ENCODE peak calls at places on chromosomes 13 and 19, in nine cellular contexts. B is amniotic stem cell; U is cardiac muscle cell; E is stimulated activated CD4-positive, alpha-beta T cell treated with anti-CD3 and anti-CD28 coated beads, Interleukin-4, amount 100 ng/mL, for 48 hours; W is T-helper 17 cell; Q is HFF-Myc; V is NCI-H345; Z is fibroblast of the aortic adventitia; X is right lobe of liver. O is an unnamed sample.

GRCh38 chr13:46675016-46675415 is 121.9 kb downstream of the ESD start:
- DNase-seq in U (no peak), W (no peak), E (no peak), X (no peak), V (peak; percentile 48), Z (no peak), Q (no peak), B (no peak), O (peak; percentile 80)

GRCh38 chr13:48302920-48303330 is 626 bp upstream of the RB1 start:
- DNase-seq in B (no peak), W (no peak), U (no peak), Z (peak; percentile 62), X (no peak), E (no peak), Q (no peak), V (peak; percentile 19), O (no peak)

GRCh38 chr13:35771898-35772297 is 295.4 kb upstream of the MAB21L1 start:
- DNase-seq in X (no peak), U (no peak), Q (peak; percentile 17), B (peak; percentile 83), E (no peak), W (no peak), Z (peak; percentile 73), V (no peak), O (no peak)

GRCh38 chr13:51590966-51591627 is 6.8 kb downstream of the WDFY2 start:
- DNase-seq in W (no peak), X (no peak), B (peak; percentile 65), V (no peak), U (peak; percentile 52), E (no peak), Z (peak; percentile 93), Q (peak; percentile 92), O (peak; percentile 30)

GRCh38 chr13:110462091-110462490 is 99.4 kb downstream of the RAB20 start:
- DNase-seq in Q (no peak), U (no peak), V (no peak), E (no peak), X (no peak), W (no peak), Z (no peak), B (no peak), O (no peak)

GRCh38 chr19:35054626-35055025 is 13.1 kb downstream of the HPN start:
- DNase-seq in W (no peak), Z (no peak), U (no peak), V (no peak), E (no peak), Q (no peak), X (no peak), B (no peak), O (no peak)

GRCh38 chr13:113545455-113545930 is 39.1 kb upstream of the TFDP1 start:
- DNase-seq in E (no peak), Q (peak; percentile 11), U (no peak), X (no peak), W (no peak), Z (peak; percentile 50), B (no peak), V (no peak), O (peak; percentile 85)

GRCh38 chr13:72290962-72291681 is 424.1 kb upstream of the DACH1 start:
- DNase-seq in U (no peak), Q (no peak), E (no peak), X (no peak), B (no peak), V (no peak), Z (peak; percentile 1), W (no peak), O (no peak)

GRCh38 chr13:44312898-44313551 is 60.6 kb upstream of the SERP2 start:
- DNase-seq in Z (peak; percentile 91), W (no peak), Q (peak; percentile 75), E (no peak), B (peak; percentile 38), X (no peak), U (no peak), V (no peak), O (peak; percentile 7)

GRCh38 chr13:101140087-101140770 is 276.1 kb downstream of the NALCN start:
- DNase-seq in V (no peak), U (no peak), Z (no peak), E (no peak), W (no peak), Q (no peak), X (no peak), B (no peak), O (no peak)

GRCh38 chr13:26895081-26895807 is 134.7 kb upstream of the GPR12 start:
- DNase-seq in U (no peak), E (no peak), B (no peak), W (no peak), X (no peak), V (no peak), Q (no peak), Z (no peak), O (no peak)

GRCh38 chr13:42985312-42986175 is 6.5 kb downstream of the EPSTI1 start:
- DNase-seq in Q (no peak), V (no peak), E (no peak), B (no peak), X (peak; percentile 59), Z (peak; percentile 83), W (no peak), U (no peak), O (peak; percentile 65)

GRCh38 chr19:54178581-54179261 is 5.8 kb upstream of the TMC4 start:
- DNase-seq in U (peak; percentile 53), V (peak; percentile 23), Z (no peak), Q (no peak), X (no peak), B (no peak), W (no peak), E (no peak), O (peak; percentile 87)

GRCh38 chr19:17684256-17684655 is 3.9 kb downstream of the UNC13A start:
- DNase-seq in X (no peak), E (no peak), U (no peak), B (no peak), W (no peak), Z (no peak), Q (no peak), V (no peak), O (no peak)

GRCh38 chr19:6056801-6057650 is 53.3 kb downstream of the RFX2 start:
- DNase-seq in X (peak; percentile 65), Q (peak; percentile 82), Z (peak; percentile 97), E (no peak), W (no peak), B (peak; percentile 94), U (no peak), V (peak; percentile 53), O (peak; percentile 71)

GRCh38 chr13:33205804-33206221 is 79.7 kb downstream of the STARD13 start:
- DNase-seq in Q (no peak), Z (no peak), E (no peak), V (no peak), U (no peak), W (no peak), B (no peak), X (no peak), O (peak; percentile 40)

GRCh38 chr19:10104665-10105221 is 1.4 kb upstream of the PPAN start:
- DNase-seq in X (no peak), B (no peak), E (peak; percentile 69), V (no peak), Z (no peak), W (peak; percentile 56), Q (no peak), U (no peak), O (no peak)

GRCh38 chr13:23980160-23980551 is 82.9 kb upstream of the C1QTNF9B start:
- DNase-seq in X (peak; percentile 83), Q (no peak), Z (peak; percentile 62), V (peak; percentile 76), E (peak; percentile 82), W (peak; percentile 85), U (peak; percentile 89), B (peak; percentile 73), O (peak; percentile 81)

GRCh38 chr13:25203256-25203794 is 31.2 kb upstream of the AMER2 start:
- DNase-seq in U (no peak), V (no peak), E (no peak), B (no peak), X (no peak), Z (no peak), W (no peak), Q (no peak), O (no peak)

GRCh38 chr13:107239213-107239612 is 671.3 kb upstream of the ARGLU1 start:
- DNase-seq in U (no peak), W (no peak), Q (no peak), V (no peak), E (no peak), X (no peak), Z (no peak), B (no peak), O (no peak)

GRCh38 chr19:56253737-56254136 is 18.8 kb upstream of the EDDM13 start:
- DNase-seq in X (no peak), W (no peak), V (peak; percentile 42), E (no peak), Z (peak; percentile 71), U (peak; percentile 26), Q (peak; percentile 25), B (peak; percentile 47), O (peak; percentile 79)

GRCh38 chr13:113742000-113742441 is 17.0 kb upstream of the TMEM255B start:
- DNase-seq in U (peak; percentile 67), B (no peak), X (peak; percentile 58), E (no peak), Z (peak; percentile 49), W (no peak), Q (no peak), V (no peak), O (peak; percentile 61)

O was measured in NCI-H69.